ENCODE peak calls at places on chromosomes 6 and 20, in eight cellular contexts. D is LHCN-M2; A is HepG2; I is stimulated activated CD4-positive, alpha-beta T cell treated with anti-CD3 and anti-CD28 coated beads, Interleukin-2, amount 100 ng/mL, for 48 hours; P is hippocampal formation; X is activated CD4-positive, alpha-beta T cell treated with anti-CD3 and anti-CD28 coated beads for 1 hour; O is Ammon's horn; F is HL-60. E is an unnamed sample.

GRCh38 chr6:99614430-99615161 is 8.0 kb downstream of the PRDM13 start:
- DNase-seq in D (peak; percentile 7), A (no peak), I (no peak), P (no peak), X (no peak), O (no peak), F (no peak), E (no peak)

GRCh38 chr6:107827541-107827940 is 3.4 kb upstream of the SCML4 start:
- DNase-seq in D (no peak), A (no peak), I (no peak), P (no peak), X (no peak), O (no peak), F (no peak), E (no peak)

GRCh38 chr6:126767741-126768140 is 350.7 kb upstream of the RSPO3 start:
- DNase-seq in D (no peak), A (no peak), I (no peak), P (no peak), X (no peak), O (no peak), F (no peak), E (no peak)

GRCh38 chr6:21201673-21202430 is 391.7 kb upstream of the SOX4 start:
- DNase-seq in D (no peak), A (no peak), I (no peak), P (no peak), X (no peak), O (no peak), F (no peak), E (no peak)

GRCh38 chr6:68252632-68253031 is 382.4 kb upstream of the ADGRB3 start:
- DNase-seq in D (no peak), A (no peak), I (no peak), P (no peak), X (no peak), O (no peak), F (no peak), E (no peak)

GRCh38 chr6:139129284-139129683 is 5.6 kb upstream of the HECA start:
- DNase-seq in D (peak; percentile 89), A (no peak), I (no peak), P (no peak), X (no peak), O (no peak), F (no peak), E (no peak)

GRCh38 chr20:63538204-63539091 is 1.3 kb upstream of the PTK6 start:
- DNase-seq in D (no peak), A (peak; percentile 67), I (no peak), P (no peak), X (no peak), O (no peak), F (no peak), E (no peak)

GRCh38 chr20:31870703-31871601 is 518 bp downstream of the TTLL9 start:
- DNase-seq in D (no peak), A (no peak), I (no peak), P (no peak), X (no peak), O (no peak), F (no peak), E (no peak)

GRCh38 chr20:40810336-40810735 is 121.3 kb upstream of the MAFB start:
- DNase-seq in D (no peak), A (no peak), I (no peak), P (no peak), X (no peak), O (no peak), F (no peak), E (no peak)

E was measured in CD14-positive monocyte.